ENCODE peak calls at places on chromosome 3, in four cellular contexts. Q is left cardiac atrium, A is T-helper 2 cell, S is head of caudate nucleus. C is an unnamed sample.

GRCh38 chr3:189685854-189686253 is 54.7 kb downstream of the TP63 start:
- DNase-seq in A (no peak), S (no peak), Q (no peak), C (no peak)

GRCh38 chr3:171181907-171182690 is 155.6 kb upstream of the SLC2A2 start:
- DNase-seq in Q (no peak), A (no peak), S (no peak), C (no peak)

GRCh38 chr3:56187051-56187450 is 281.2 kb downstream of the ERC2 start:
- DNase-seq in S (no peak), A (no peak), Q (no peak), C (no peak)

GRCh38 chr3:189355481-189356201 is 183.9 kb downstream of the TPRG1 start:
- DNase-seq in S (no peak), A (peak; percentile 89), Q (no peak), C (no peak)

GRCh38 chr3:194938845-194939531 is 253.3 kb downstream of the FAM43A start:
- DNase-seq in A (no peak), S (peak; percentile 31), Q (no peak), C (no peak)

GRCh38 chr3:194312743-194313281 is 38.3 kb downstream of the CPN2 start:
- DNase-seq in A (no peak), S (no peak), Q (peak; percentile 55), C (no peak)

GRCh38 chr3:100928638-100929428 is 64.4 kb downstream of the ABI3BP start:
- DNase-seq in Q (no peak), S (no peak), A (no peak), C (no peak)

GRCh38 chr3:191143224-191143623 is 55.8 kb upstream of the OSTN start:
- DNase-seq in S (no peak), A (no peak), Q (no peak), C (no peak)

GRCh38 chr3:72271215-72271614 is 486.3 kb upstream of the PROK2 start:
- DNase-seq in A (no peak), S (no peak), Q (peak; percentile 53), C (no peak)

GRCh38 chr3:4528802-4529201 is 35.7 kb downstream of the ITPR1 start:
- DNase-seq in Q (peak; percentile 40), A (no peak), S (peak; percentile 60), C (no peak)

GRCh38 chr3:12569836-12570235 is 12.9 kb downstream of the MKRN2 start:
- DNase-seq in Q (no peak), A (no peak), S (no peak), C (no peak)

GRCh38 chr3:192914873-192915272 is 2.8 kb downstream of the MB21D2 start:
- DNase-seq in Q (no peak), S (no peak), A (peak; percentile 57), C (no peak)

GRCh38 chr3:73535935-73536334 is 88.8 kb downstream of the PDZRN3 start:
- DNase-seq in S (no peak), Q (no peak), A (no peak), C (no peak)

GRCh38 chr3:166809520-166809919 is 570.6 kb downstream of the ZBBX start:
- DNase-seq in A (no peak), Q (no peak), S (no peak), C (no peak)

GRCh38 chr3:195909645-195910498 is 1.5 kb upstream of the TNK2 start:
- DNase-seq in Q (peak; percentile 87), A (peak; percentile 91), S (peak; percentile 89), C (peak; percentile 58)

GRCh38 chr3:7682822-7683229 is 818.8 kb upstream of the LMCD1 start:
- DNase-seq in Q (peak; percentile 60), S (no peak), A (no peak), C (no peak)

GRCh38 chr3:18236726-18237125 is 188.4 kb downstream of the SATB1 start:
- DNase-seq in A (no peak), S (no peak), Q (no peak), C (no peak)

GRCh38 chr3:70072180-70072579 is 72.6 kb downstream of the SAMMSON start:
- DNase-seq in Q (no peak), A (no peak), S (no peak), C (no peak)

GRCh38 chr3:64056616-64057165 is 33.4 kb upstream of the PSMD6 start:
- DNase-seq in S (no peak), Q (no peak), A (no peak), C (no peak)

GRCh38 chr3:24566927-24567326 is 72.3 kb upstream of the THRB start:
- DNase-seq in S (no peak), Q (no peak), A (no peak), C (no peak)

GRCh38 chr3:45163481-45163880 is 17.3 kb upstream of the CDCP1 start:
- DNase-seq in Q (no peak), S (no peak), A (peak; percentile 45), C (no peak)

GRCh38 chr3:37594873-37595783 is 266.6 kb upstream of the CTDSPL start:
- DNase-seq in A (no peak), Q (no peak), S (no peak), C (no peak)

C was measured in PC-9.